ENCODE peak calls at places on chromosome 18, in four cellular contexts. L is HEK293T, M is K562, T is HepG2. V is an unnamed sample.
A peak's percentile ranks its signal among the peaks of the same experiment; 100 is the strongest.

GRCh38 chr18:58484989-58485962 is 143.6 kb downstream of the ALPK2 start:
- DNase-seq in M (no peak), L (no peak), T (no peak), V (peak; percentile 34)

GRCh38 chr18:7259482-7259881 is 28.6 kb downstream of the LRRC30 start:
- DNase-seq in T (no peak), L (no peak), M (no peak), V (no peak)

GRCh38 chr18:26051845-26052244 is 38.6 kb downstream of the SS18 start:
- DNase-seq in L (no peak), T (no peak), M (no peak), V (no peak)

GRCh38 chr18:34970106-34970505 is 71.1 kb upstream of the MAPRE2 start:
- DNase-seq in M (no peak), L (no peak), T (no peak), V (no peak)

GRCh38 chr18:42784612-42785011 is 330.9 kb downstream of the RIT2 start:
- DNase-seq in M (no peak), T (no peak), L (no peak), V (no peak)

GRCh38 chr18:3923750-3924149 is 473.8 kb downstream of the TGIF1 start:
- DNase-seq in M (no peak), L (no peak), T (no peak), V (no peak)

GRCh38 chr18:36101943-36102342 is 27.2 kb downstream of the SLC39A6 start:
- DNase-seq in T (no peak), L (no peak), M (no peak), V (no peak)

GRCh38 chr18:78473563-78473962 is 506.1 kb upstream of the SALL3 start:
- DNase-seq in T (no peak), L (no peak), M (no peak), V (no peak)

GRCh38 chr18:11522992-11523391 is 86.4 kb upstream of the SLC35G4 start:
- DNase-seq in L (no peak), M (no peak), T (no peak), V (no peak)

GRCh38 chr18:59556265-59556664 is 141.0 kb downstream of the CCBE1 start:
- DNase-seq in L (no peak), M (no peak), T (no peak), V (no peak)

GRCh38 chr18:45413180-45413836 is 202.0 kb upstream of the SLC14A2 start:
- DNase-seq in T (no peak), M (no peak), L (no peak), V (no peak)

GRCh38 chr18:11947214-11948119 is 33.8 kb upstream of the IMPA2 start:
- DNase-seq in T (peak; percentile 79), M (peak; percentile 79), L (no peak), V (peak; percentile 75)

GRCh38 chr18:33269223-33269622 is 171.3 kb downstream of the CCDC178 start:
- DNase-seq in L (no peak), T (no peak), M (no peak), V (no peak)

GRCh38 chr18:8854962-8855361 is 149.6 kb downstream of the MTCL1 start:
- DNase-seq in T (no peak), L (no peak), M (no peak), V (no peak)

GRCh38 chr18:72180689-72181088 is 363.5 kb downstream of the CBLN2 start:
- DNase-seq in L (no peak), T (no peak), M (no peak), V (no peak)

GRCh38 chr18:26406854-26407517 is 141.4 kb downstream of the KCTD1 start:
- DNase-seq in T (no peak), L (no peak), M (no peak), V (no peak)

GRCh38 chr18:48949051-48949605 is 1.6 kb downstream of the SMAD7 start:
- DNase-seq in L (no peak), T (no peak), M (no peak), V (no peak)

GRCh38 chr18:34224423-34225217 is at the start of gene NOL4:
- DNase-seq in L (peak; percentile 96), M (no peak), T (peak; percentile 51), V (peak; percentile 99)

GRCh38 chr18:28009589-28009988 is 167.3 kb downstream of the CDH2 start:
- DNase-seq in L (no peak), T (no peak), M (no peak), V (no peak)

GRCh38 chr18:3554091-3554601 is 104.2 kb downstream of the TGIF1 start:
- DNase-seq in T (peak; percentile 12), M (no peak), L (no peak), V (peak; percentile 55)

GRCh38 chr18:77320960-77321559 is 71.4 kb downstream of the GALR1 start:
- DNase-seq in M (no peak), L (no peak), T (no peak), V (no peak)

GRCh38 chr18:1014951-1015627 is 110.4 kb downstream of the ADCYAP1 start:
- DNase-seq in L (no peak), T (no peak), M (no peak), V (peak; percentile 27)

GRCh38 chr18:79056827-79057367 is 12.3 kb upstream of the ATP9B start:
- DNase-seq in L (no peak), M (no peak), T (no peak), V (no peak)

GRCh38 chr18:58416704-58417683 is 211.9 kb downstream of the ALPK2 start:
- DNase-seq in T (peak; percentile 70), L (no peak), M (no peak), V (no peak)

GRCh38 chr18:44914028-44914427 is 233.3 kb downstream of the SETBP1 start:
- DNase-seq in L (no peak), T (no peak), M (no peak), V (no peak)

GRCh38 chr18:50201476-50201875 is 6.5 kb upstream of the MYO5B start:
- DNase-seq in M (no peak), L (no peak), T (no peak), V (no peak)

GRCh38 chr18:50207722-50208121 is 12.8 kb upstream of the MYO5B start:
- DNase-seq in M (no peak), T (peak; percentile 61), L (no peak), V (no peak)

GRCh38 chr18:50203801-50204604 is 9.1 kb upstream of the MYO5B start:
- DNase-seq in M (peak; percentile 9), L (peak; percentile 65), T (peak; percentile 46), V (peak; percentile 74)
- TF ChIP-seq ELF4 in M (no peak), L (no peak), T (no peak), V (no peak)

DNA sequence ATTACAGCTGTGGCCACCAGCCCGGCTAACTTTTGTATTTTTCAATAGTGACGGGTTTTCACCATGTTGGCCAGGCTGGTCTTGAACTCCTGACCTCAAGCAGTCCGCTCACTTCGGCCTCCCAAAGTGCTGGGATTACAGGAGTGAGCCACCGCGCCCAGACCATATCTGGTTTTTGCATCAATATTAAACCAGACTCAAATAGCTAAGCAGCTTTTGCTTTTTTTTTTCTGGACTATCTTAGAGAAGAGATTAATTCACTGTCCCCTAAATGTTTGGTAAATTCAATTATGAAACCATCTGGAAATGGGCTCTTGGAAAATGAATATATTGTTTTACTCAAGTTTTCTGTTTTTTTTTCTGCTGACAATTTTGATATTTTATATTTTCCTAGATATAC is 183.7 kb downstream of the DOK6 start:
- DNase-seq in L (no peak), T (no peak), M (no peak), V (no peak)
- TF ChIP-seq ELF4 in L (no peak), T (no peak), M (no peak), V (no peak)

GRCh38 chr18:13756671-13757070 is 30.2 kb downstream of the RNMT start:
- DNase-seq in M (no peak), T (no peak), L (no peak), V (no peak)
- TF ChIP-seq ELF4 in M (no peak), T (no peak), L (no peak), V (no peak)

GRCh38 chr18:30618567-30618966 is 424.0 kb downstream of the DSC3 start:
- DNase-seq in L (no peak), T (no peak), M (no peak), V (no peak)
- TF ChIP-seq ELF4 in L (no peak), T (no peak), M (no peak), V (no peak)

GRCh38 chr18:32255570-32255969 is 65.7 kb downstream of the MEP1B start:
- DNase-seq in T (peak; percentile 38), M (no peak), L (no peak), V (no peak)
- TF ChIP-seq ELF4 in T (no peak), M (no peak), L (no peak), V (no peak)

GRCh38 chr18:22223961-22224322 is 54.6 kb downstream of the GATA6 start:
- DNase-seq in L (no peak), M (no peak), T (no peak), V (no peak)

GRCh38 chr18:22221350-22221749 is 52.0 kb downstream of the GATA6 start:
- DNase-seq in L (no peak), T (no peak), M (no peak), V (no peak)

GRCh38 chr18:22223263-22223960 is 54.0 kb downstream of the GATA6 start:
- DNase-seq in T (peak; percentile 36), M (peak; percentile 65), L (peak; percentile 69), V (peak; percentile 21)

GRCh38 chr18:22224339-22224738 is 55.0 kb downstream of the GATA6 start:
- DNase-seq in M (no peak), T (no peak), L (no peak), V (no peak)

GRCh38 chr18:22219568-22220355 is 50.4 kb downstream of the GATA6 start:
- DNase-seq in M (no peak), T (no peak), L (peak; percentile 40), V (peak; percentile 21)
- TF ChIP-seq ELF4 in M (no peak), T (no peak), L (no peak), V (no peak)

GRCh38 chr18:5646739-5647138 is 102.9 kb upstream of the EPB41L3 start:
- DNase-seq in M (no peak), T (no peak), L (no peak), V (no peak)
- TF ChIP-seq ELF4 in M (no peak), T (no peak), L (no peak), V (no peak)

GRCh38 chr18:10261315-10262276 is 192.8 kb upstream of the APCDD1 start:
- DNase-seq in T (no peak), L (no peak), M (no peak), V (no peak)
- TF ChIP-seq ELF4 in T (no peak), L (no peak), M (no peak), V (no peak)

GRCh38 chr18:73668051-73668450 is 479.6 kb downstream of the FBXO15 start:
- DNase-seq in M (no peak), T (no peak), L (no peak), V (no peak)
- TF ChIP-seq ELF4 in M (no peak), T (no peak), L (no peak), V (no peak)

GRCh38 chr18:24114924-24115549 is 23.8 kb upstream of the CABYR start:
- DNase-seq in M (no peak), T (peak; percentile 73), L (no peak), V (no peak)
- TF ChIP-seq ELF4 in M (no peak), T (no peak), L (no peak), V (no peak)

V was measured in WTC11.